ENCODE peak calls at places on chromosomes 12 and 14, in nine cellular contexts. V is suprapubic skin, K is IMR-90, S is HCT116, E is stomach, W is uterus, U is A549, B is GM12878, I is transverse colon. Y is an unnamed sample.

GRCh38 chr14:33842299-33842698 is 108.6 kb downstream of the EGLN3 start:
- DNase-seq in W (no peak), B (no peak), I (peak; percentile 33), V (no peak), E (no peak), K (no peak), U (peak; percentile 19), S (no peak), Y (no peak)

GRCh38 chr12:112979281-112979680 is 962 bp downstream of the OAS2 start:
- DNase-seq in I (peak; percentile 48), W (no peak), B (peak; percentile 38), E (peak; percentile 37), S (no peak), U (no peak), V (no peak), K (no peak), Y (peak; percentile 84)

GRCh38 chr12:103379670-103380069 is 116.1 kb downstream of the C12orf42 start:
- DNase-seq in U (no peak), V (no peak), K (no peak), B (no peak), W (no peak), S (no peak), I (no peak), E (no peak), Y (no peak)

GRCh38 chr12:108646597-108647190 is 13.0 kb upstream of the SELPLG start:
- DNase-seq in S (no peak), U (no peak), V (no peak), E (no peak), I (no peak), B (no peak), K (peak; percentile 76), W (no peak), Y (no peak)

GRCh38 chr14:55373784-55374725 is 37.6 kb downstream of the ATG14 start:
- DNase-seq in I (no peak), K (peak; percentile 77), B (peak; percentile 20), V (no peak), U (no peak), E (no peak), S (peak; percentile 40), W (no peak), Y (no peak)

GRCh38 chr14:81303258-81303935 is 82.6 kb upstream of the GTF2A1 start:
- DNase-seq in W (no peak), I (peak; percentile 93), U (peak; percentile 48), E (peak; percentile 83), K (no peak), V (no peak), S (peak; percentile 86), B (peak; percentile 41), Y (peak; percentile 79)

GRCh38 chr12:119412811-119413794 is 78.6 kb downstream of the CCDC60 start:
- DNase-seq in B (no peak), E (peak; percentile 68), I (peak; percentile 67), K (peak; percentile 59), S (peak; percentile 56), V (no peak), W (peak; percentile 27), U (peak; percentile 77), Y (no peak)

GRCh38 chr14:99101826-99102461 is 170.1 kb downstream of the BCL11B start:
- DNase-seq in B (no peak), W (no peak), E (no peak), S (no peak), I (no peak), V (no peak), U (no peak), K (no peak), Y (no peak)

GRCh38 chr14:77027538-77028383 is 747 bp downstream of the IRF2BPL start:
- DNase-seq in V (peak; percentile 91), S (no peak), B (no peak), I (peak; percentile 75), E (peak; percentile 64), W (peak; percentile 85), K (peak; percentile 81), U (peak; percentile 81), Y (peak; percentile 95)
- TF ChIP-seq POLR2A in V (peak; percentile 29), S (no peak), B (peak; percentile 76), I (peak; percentile 64), E (no peak), W (peak; percentile 2), K (no peak), U (no peak), Y (no peak)

DNA sequence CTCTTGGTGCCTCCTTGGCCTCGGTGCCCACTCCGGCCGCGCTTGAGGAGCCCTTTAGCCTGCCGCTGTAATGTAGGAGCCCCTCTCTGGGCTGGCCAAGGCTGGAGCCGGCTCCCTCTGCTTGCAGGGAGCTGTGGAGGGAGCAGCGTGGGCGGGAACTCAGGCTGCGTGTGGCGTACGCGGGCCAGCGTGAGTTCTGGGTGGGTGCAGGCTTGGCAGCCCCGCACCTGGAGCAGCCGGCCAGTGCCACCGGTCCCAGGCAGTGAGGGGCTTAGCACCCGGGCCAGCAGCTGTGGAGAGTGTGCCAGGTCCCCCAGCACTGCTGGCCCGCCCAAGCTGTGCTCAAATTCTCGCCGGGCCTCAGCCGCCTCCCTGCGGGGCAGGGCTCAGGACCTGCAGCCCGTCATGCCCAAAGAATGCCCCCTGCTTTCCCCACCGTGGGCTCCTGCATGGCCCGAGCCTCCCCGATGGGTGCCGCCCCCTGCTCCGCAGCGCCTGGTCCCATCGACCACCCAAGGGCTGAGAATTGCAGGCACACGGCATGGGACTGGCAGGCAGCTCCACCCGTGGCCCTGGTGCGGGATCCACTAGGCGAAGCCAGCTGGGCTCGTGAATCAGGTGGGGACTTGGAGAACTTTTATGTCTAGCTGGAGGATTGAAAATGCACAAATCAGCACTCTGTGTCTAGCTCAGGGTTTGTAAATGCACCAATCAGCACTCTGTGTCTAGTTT is 129.2 kb downstream of the PAWR start:
- DNase-seq in E (no peak), K (no peak), U (no peak), B (no peak), S (no peak), I (no peak), W (no peak), V (no peak), Y (no peak)
- H3K4me1 ChIP-seq in E (peaks cover 33% of the 10 kb centered on the region), K (peaks cover 14% of the 10 kb centered on the region), U (peaks cover 20% of the 10 kb centered on the region), B (no peaks in the 10 kb centered on the region), S (no peaks in the 10 kb centered on the region), I (peaks cover 59% of the 10 kb centered on the region), W (no peaks in the 10 kb centered on the region), V (peaks cover 8% of the 10 kb centered on the region), Y (peaks cover 10% of the 10 kb centered on the region)

GRCh38 chr14:100225169-100225568 is 13.8 kb upstream of the YY1 start:
- DNase-seq in W (no peak), S (no peak), U (no peak), E (no peak), V (no peak), K (no peak), I (no peak), B (no peak), Y (no peak)

GRCh38 chr14:100223332-100224171 is 15.4 kb upstream of the YY1 start:
- DNase-seq in U (no peak), K (peak; percentile 41), I (no peak), B (no peak), V (no peak), E (no peak), S (no peak), W (no peak), Y (peak; percentile 15)

GRCh38 chr14:100221419-100222218 is 17.3 kb upstream of the YY1 start:
- DNase-seq in W (peak; percentile 35), E (peak; percentile 79), S (no peak), U (no peak), I (peak; percentile 74), V (no peak), K (peak; percentile 62), B (no peak), Y (peak; percentile 90)

GRCh38 chr14:100222219-100223093 is 16.5 kb upstream of the YY1 start:
- DNase-seq in B (no peak), S (no peak), W (no peak), I (no peak), K (no peak), E (no peak), V (no peak), U (no peak), Y (peak; percentile 73)

DNA sequence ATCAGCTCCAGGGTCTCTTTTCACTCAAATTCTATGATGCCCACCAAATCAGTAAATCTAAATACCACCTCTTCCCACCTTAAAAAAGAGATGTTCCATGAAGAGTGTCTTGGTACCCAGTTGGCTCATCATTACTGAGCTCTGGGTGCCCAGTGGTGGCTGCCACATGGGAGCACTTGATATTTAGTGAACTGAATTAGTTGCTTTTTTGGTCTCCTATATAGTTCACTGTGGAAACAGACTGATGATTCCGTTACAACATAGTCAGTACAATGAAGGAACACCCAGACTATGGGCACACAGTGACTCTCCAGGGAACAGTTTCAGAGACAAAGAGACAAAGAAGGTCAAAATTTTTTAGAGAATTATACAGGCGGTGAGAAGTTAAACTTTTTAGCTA is 14.7 kb upstream of the YY1 start:
- DNase-seq in U (no peak), B (no peak), K (no peak), V (no peak), I (no peak), E (no peak), S (no peak), W (no peak), Y (peak; percentile 21)
- H3K4me3 ChIP-seq in U (no peak overlapping the region), B (no peak overlapping the region), K (no peak overlapping the region), V (no peak overlapping the region), I (no peak overlapping the region), E (no peak overlapping the region), S (no peak overlapping the region), W (no peak overlapping the region), Y (no peak overlapping the region)

GRCh38 chr14:76964695-76965094 is 63.8 kb downstream of the IRF2BPL start:
- DNase-seq in B (no peak), E (no peak), W (no peak), S (no peak), V (no peak), K (no peak), U (no peak), I (no peak), Y (no peak)

GRCh38 chr14:76958975-76959710 is 69.4 kb downstream of the IRF2BPL start:
- DNase-seq in E (no peak), S (peak; percentile 64), I (no peak), U (peak; percentile 87), V (no peak), W (no peak), K (peak; percentile 72), B (peak; percentile 79), Y (no peak)

GRCh38 chr14:76963366-76963765 is 65.1 kb downstream of the IRF2BPL start:
- DNase-seq in W (no peak), I (no peak), U (no peak), E (no peak), K (no peak), S (no peak), V (no peak), B (no peak), Y (no peak)

GRCh38 chr14:76962303-76962660 is 66.2 kb downstream of the IRF2BPL start:
- DNase-seq in E (no peak), I (no peak), S (no peak), K (no peak), W (no peak), B (no peak), V (no peak), U (no peak), Y (peak; percentile 81)

DNA sequence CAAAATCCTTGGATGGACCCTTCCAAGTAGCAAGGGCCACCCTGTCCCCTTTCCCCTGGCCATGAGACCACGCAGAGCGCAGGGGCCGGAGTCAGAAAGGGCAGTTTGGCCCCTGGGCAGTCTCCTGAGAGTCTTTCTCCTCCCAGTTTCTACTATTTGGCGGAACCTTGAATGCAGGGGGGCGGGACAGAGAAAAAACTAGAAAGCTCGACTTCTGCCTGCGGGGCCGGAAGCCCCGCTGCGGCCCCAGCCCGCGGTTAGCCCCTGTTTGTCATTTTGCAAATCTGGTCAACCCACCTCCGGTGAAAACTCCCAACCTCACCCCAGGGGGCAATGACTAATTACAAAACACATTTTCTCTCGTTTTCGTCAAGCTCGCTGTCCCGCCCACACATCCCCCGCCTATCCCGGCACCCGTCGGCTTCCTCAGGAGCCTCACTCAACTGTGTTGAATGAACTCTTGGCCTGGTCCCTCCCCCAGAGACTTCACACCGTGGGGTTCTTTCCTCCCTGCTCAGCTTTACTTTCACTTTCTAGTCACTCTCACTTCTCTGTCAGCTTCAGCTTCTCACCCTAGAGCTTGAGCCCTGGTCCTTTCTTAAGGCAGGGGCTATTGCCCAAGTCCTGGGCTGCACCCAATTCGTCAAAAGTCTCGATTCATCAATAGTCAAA is 66.7 kb downstream of the IRF2BPL start:
- DNase-seq in V (peak; percentile 91), B (peak; percentile 100), S (peak; percentile 98), U (peak; percentile 93), K (peak; percentile 97), W (peak; percentile 84), I (peak; percentile 89), E (peak; percentile 77), Y (peak; percentile 97)
- TF ChIP-seq POLR2A in V (no peak), B (peak; percentile 42), S (peak; percentile 33), U (no peak), K (no peak), W (no peak), I (no peak), E (no peak), Y (no peak)

Y was measured in spleen.